ENCODE peak calls at places on chromosomes 1 and 21, in six cellular contexts. L, K, Q, F, P and J are unnamed samples.

GRCh38 chr1:81446006-81446669 is 354.6 kb upstream of the ADGRL2 start:
- DNase-seq in L (no peak), K (no peak), Q (no peak), F (no peak), P (peak), J (no peak)

GRCh38 chr1:71638081-71638766 is 557.4 kb upstream of the ZRANB2 start:
- DNase-seq in L (no peak), K (no peak), Q (no peak), F (no peak), P (no peak), J (no peak)

GRCh38 chr1:184158911-184159701 is 107.6 kb downstream of the TSEN15 start:
- DNase-seq in L (peak), K (no peak), Q (no peak), F (no peak), P (no peak), J (no peak)

GRCh38 chr1:217076902-217077301 is 353.7 kb upstream of the ESRRG start:
- DNase-seq in L (no peak), K (no peak), Q (no peak), F (no peak), P (no peak), J (no peak)

GRCh38 chr1:156140879-156141707 is 12.3 kb upstream of the SEMA4A start:
- DNase-seq in L (peak), K (no peak), Q (no peak), F (no peak), P (no peak), J (no peak)

GRCh38 chr1:39657923-39658485 is 13.9 kb downstream of the NT5C1A start:
- DNase-seq in L (peak), K (peak), Q (peak), F (no peak), P (peak), J (no peak)

GRCh38 chr21:41805643-41806042 is 38.8 kb upstream of the RIPK4 start:
- DNase-seq in L (no peak), K (no peak), Q (no peak), F (no peak), P (no peak), J (no peak)

GRCh38 chr1:2050793-2051682 is 827 bp downstream of the PRKCZ start:
- DNase-seq in L (no peak), K (no peak), Q (no peak), F (no peak), P (no peak), J (no peak)

GRCh38 chr1:119771016-119771415 is 2.3 kb upstream of the HMGCS2 start:
- DNase-seq in L (no peak), K (no peak), Q (no peak), F (no peak), P (peak), J (no peak)

GRCh38 chr21:44695641-44696040 is 1.3 kb upstream of the KRTAP10-12 start:
- DNase-seq in L (no peak), K (peak), Q (no peak), F (no peak), P (no peak), J (no peak)

GRCh38 chr1:151318975-151319374 is 8.2 kb downstream of the PI4KB start:
- DNase-seq in L (no peak), K (no peak), Q (no peak), F (no peak), P (no peak), J (no peak)

GRCh38 chr1:27612718-27613117 is 8.8 kb upstream of the AHDC1 start:
- DNase-seq in L (no peak), K (no peak), Q (no peak), F (no peak), P (no peak), J (no peak)

GRCh38 chr1:10639301-10640078 is 157.0 kb downstream of the CASZ1 start:
- DNase-seq in L (no peak), K (no peak), Q (no peak), F (no peak), P (no peak), J (no peak)

GRCh38 chr1:220325306-220325995 is 53.2 kb upstream of the RAB3GAP2 start:
- DNase-seq in L (peak), K (no peak), Q (no peak), F (no peak), P (no peak), J (no peak)

GRCh38 chr1:155126494-155127104 is 1.1 kb upstream of the EFNA1 start:
- DNase-seq in L (no peak), K (peak), Q (peak), F (no peak), P (no peak), J (no peak)

GRCh38 chr1:225182701-225183100 is 245.1 kb downstream of the LBR start:
- DNase-seq in L (no peak), K (no peak), Q (no peak), F (no peak), P (no peak), J (no peak)

GRCh38 chr21:25039461-25040380 is 567.6 kb downstream of the MRPL39 start:
- DNase-seq in L (peak), K (no peak), Q (no peak), F (no peak), P (no peak), J (no peak)

GRCh38 chr1:206514821-206515387 is 7.6 kb downstream of the RASSF5 start:
- DNase-seq in L (no peak), K (no peak), Q (no peak), F (no peak), P (peak), J (no peak)

GRCh38 chr1:206510371-206510770 is 3.0 kb downstream of the RASSF5 start:
- DNase-seq in L (no peak), K (no peak), Q (no peak), F (no peak), P (peak), J (no peak)

GRCh38 chr1:206513312-206514111 is 6.2 kb downstream of the RASSF5 start:
- DNase-seq in L (no peak), K (no peak), Q (peak), F (peak), P (peak), J (peak)

GRCh38 chr1:206511362-206512064 is 4.2 kb downstream of the RASSF5 start:
- DNase-seq in L (no peak), K (no peak), Q (no peak), F (no peak), P (peak), J (no peak)

DNA sequence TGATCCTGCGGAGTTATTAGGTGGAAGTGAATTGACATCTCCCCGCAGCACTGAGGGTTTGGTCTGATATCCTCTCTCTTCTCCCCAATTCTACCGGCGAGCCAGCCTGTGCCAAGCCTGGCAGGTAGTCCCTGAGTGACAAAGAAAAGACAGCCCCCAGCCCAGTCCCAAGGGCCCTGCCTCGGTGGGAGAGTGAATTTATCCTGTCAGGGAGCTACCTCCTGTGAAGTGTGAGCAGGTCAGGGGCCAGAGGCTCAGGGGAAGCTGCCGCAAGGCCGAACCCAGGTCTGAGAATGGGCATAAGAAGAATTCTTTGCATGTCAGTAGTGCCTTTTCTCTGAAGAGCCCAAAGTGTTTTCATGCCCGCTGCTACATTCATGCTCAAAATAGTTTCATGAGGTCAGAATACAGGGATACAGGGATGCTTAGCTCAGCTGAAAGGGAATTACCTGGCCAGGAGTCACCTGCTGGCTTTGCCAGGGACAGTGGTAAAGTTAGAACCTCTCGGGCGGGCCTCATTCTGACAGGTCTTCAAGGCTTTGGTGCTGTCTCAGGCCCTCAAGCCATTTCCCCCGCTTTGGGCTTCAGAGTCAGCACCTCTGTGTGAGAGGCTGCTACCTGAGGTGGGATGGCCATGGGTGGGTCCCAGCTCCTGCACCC is 5.3 kb downstream of the RASSF5 start:
- DNase-seq in L (no peak), K (no peak), Q (no peak), F (no peak), P (peak), J (no peak)
- H3K4me3 ChIP-seq in L (no peak), K (no peak), Q (peak), F (no peak), P (no peak), J (no peak)

GRCh38 chr1:18946550-18947381 is 9.7 kb downstream of the IFFO2 start:
- DNase-seq in L (no peak), K (no peak), Q (no peak), F (no peak), P (no peak), J (no peak)
- H3K4me3 ChIP-seq in L (no peak), K (no peak), Q (no peak), F (no peak), P (no peak), J (no peak)

DNA sequence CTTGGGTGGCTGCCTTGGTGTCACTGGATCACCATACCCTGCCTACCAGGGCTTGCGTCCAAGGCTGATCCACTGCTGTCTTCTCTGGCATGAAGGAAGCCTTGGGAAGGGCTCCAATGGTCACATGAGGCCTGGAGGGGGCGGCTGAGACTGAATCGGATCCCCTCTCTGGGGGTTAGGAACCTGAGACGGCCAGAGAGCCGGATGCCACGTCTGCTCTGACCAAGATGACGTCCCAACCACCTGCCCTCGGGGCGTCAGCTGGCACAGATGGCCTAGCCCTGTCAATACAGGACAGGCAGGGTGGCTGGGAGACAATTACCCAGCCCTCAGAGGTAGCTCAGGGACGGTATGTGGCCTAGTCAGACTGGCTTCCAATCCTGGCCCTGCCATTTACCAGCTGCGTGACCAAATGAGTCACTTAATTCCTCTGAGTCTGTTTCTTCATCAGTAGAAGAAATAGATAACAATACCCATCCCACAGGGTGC is 5.4 kb downstream of the TRIM62 start:
- DNase-seq in L (no peak), K (no peak), Q (peak), F (no peak), P (no peak), J (no peak)
- H3K4me3 ChIP-seq in L (no peak), K (no peak), Q (no peak), F (no peak), P (no peak), J (no peak)

GRCh38 chr1:235972316-235973090 is 92.4 kb downstream of the NID1 start:
- DNase-seq in L (peak), K (no peak), Q (no peak), F (no peak), P (no peak), J (peak)
- H3K4me3 ChIP-seq in L (peak), K (peak), Q (no peak), F (peak), P (no peak), J (peak)